ENCODE peak calls at places on chromosomes 12 and 14, in nine cellular contexts. T is lower leg skin; B is iPS-NIHi11; L is A172; U is NCI-H748 treated with DMSO at 0.1 percent for 48 hours; X is astrocyte; N is activated T-helper 1 cell treated with anti-CD3 and anti-CD28 coated beads, Interleukin-2, amount 50 U/mL, for 16 hours; O is PC-3; I is C1 segment of cervical spinal cord. Y is an unnamed sample.

GRCh38 chr12:90060031-90060430 is 351.4 kb upstream of the ATP2B1 start:
- DNase-seq in L (no peak), I (no peak), B (no peak), T (no peak), U (no peak), O (no peak), X (no peak), N (no peak), Y (no peak)

GRCh38 chr12:63779498-63780481 is at the start of gene RXYLT1:
- DNase-seq in L (peak), B (peak), X (peak), O (peak), T (peak), U (peak), N (peak), I (peak), Y (peak)

GRCh38 chr14:37145395-37145794 is 27.0 kb downstream of the SLC25A21 start:
- DNase-seq in X (no peak), I (no peak), B (no peak), O (peak), N (no peak), U (no peak), T (no peak), L (no peak), Y (no peak)

GRCh38 chr12:6828671-6829531 is 694 bp downstream of the P3H3 start:
- DNase-seq in X (peak), B (peak), L (no peak), N (no peak), T (no peak), U (no peak), O (no peak), I (no peak), Y (peak)

GRCh38 chr14:93857500-93857899 is 69.2 kb upstream of the PRIMA1 start:
- DNase-seq in U (no peak), T (no peak), L (no peak), X (no peak), I (no peak), N (no peak), B (peak), O (no peak), Y (peak)

GRCh38 chr12:56104815-56105476 is 587 bp downstream of the PA2G4 start:
- DNase-seq in B (peak), T (no peak), L (no peak), N (no peak), U (no peak), O (peak), I (no peak), X (no peak), Y (peak)

GRCh38 chr12:107622005-107622404 is 63.6 kb upstream of the PWP1 start:
- DNase-seq in U (peak), B (peak), N (no peak), X (peak), L (peak), T (no peak), I (no peak), O (peak), Y (peak)

GRCh38 chr14:58730793-58731464 is 93.2 kb downstream of the DACT1 start:
- DNase-seq in N (no peak), L (no peak), O (no peak), U (no peak), I (no peak), X (no peak), B (no peak), T (no peak), Y (no peak)

GRCh38 chr12:131499864-131500190 is 211.1 kb upstream of the SFSWAP start:
- DNase-seq in L (no peak), T (no peak), X (no peak), I (no peak), N (no peak), U (no peak), O (no peak), B (no peak), Y (no peak)

GRCh38 chr14:39974036-39974435 is 541.8 kb upstream of the FBXO33 start:
- DNase-seq in B (no peak), I (no peak), N (no peak), T (no peak), X (no peak), U (no peak), L (no peak), O (no peak), Y (no peak)

GRCh38 chr14:76294876-76295275 is 81.1 kb upstream of the ESRRB start:
- DNase-seq in B (no peak), O (no peak), L (no peak), T (no peak), X (no peak), N (no peak), U (no peak), I (no peak), Y (no peak)

GRCh38 chr14:48304729-48305128 is 629.3 kb upstream of the MDGA2 start:
- DNase-seq in L (no peak), B (no peak), U (no peak), T (no peak), I (no peak), N (no peak), X (no peak), O (no peak), Y (no peak)

GRCh38 chr12:72134934-72135333 is 137.2 kb upstream of the TRHDE start:
- DNase-seq in N (no peak), O (no peak), U (no peak), B (no peak), L (no peak), X (no peak), T (no peak), I (no peak), Y (no peak)

GRCh38 chr14:56694609-56695008 is 115.0 kb downstream of the TMEM260 start:
- DNase-seq in B (no peak), O (no peak), I (no peak), U (no peak), N (no peak), L (no peak), X (no peak), T (no peak), Y (no peak)

GRCh38 chr14:103775506-103775905 is 59.9 kb downstream of the ZFYVE21 start:
- DNase-seq in U (no peak), L (no peak), I (no peak), X (no peak), T (no peak), N (no peak), B (no peak), O (no peak), Y (no peak)

GRCh38 chr12:68899251-68899771 is 33.7 kb downstream of the CPM start:
- DNase-seq in B (no peak), L (peak), N (no peak), I (no peak), O (peak), U (no peak), T (peak), X (peak), Y (no peak)

GRCh38 chr12:46752396-46752795 is 73.4 kb downstream of the SLC38A4 start:
- DNase-seq in O (peak), L (no peak), T (no peak), U (no peak), N (no peak), B (no peak), X (no peak), I (no peak), Y (no peak)

GRCh38 chr12:74021937-74022336 is 515.7 kb upstream of the ATXN7L3B start:
- DNase-seq in X (peak), L (peak), N (no peak), I (no peak), B (peak), O (peak), T (no peak), U (peak), Y (peak)

GRCh38 chr14:105388110-105388951 is 10.0 kb upstream of the TEX22 start:
- DNase-seq in U (no peak), I (no peak), B (no peak), T (no peak), X (no peak), O (no peak), N (no peak), L (no peak), Y (no peak)

GRCh38 chr14:33271216-33271615 is 332.5 kb downstream of the NPAS3 start:
- DNase-seq in X (peak), B (no peak), I (no peak), O (no peak), T (no peak), N (no peak), U (no peak), L (peak), Y (no peak)

GRCh38 chr12:52650520-52651081 is 1.4 kb downstream of the KRT2 start:
- DNase-seq in T (no peak), L (peak), B (no peak), X (no peak), I (no peak), O (peak), N (no peak), U (no peak), Y (no peak)